ENCODE peak calls at places on chromosomes 6 and 20, in five cellular contexts. One of them, this sample, is unnamed.

GRCh38 chr6:91634791-91635190 is 1047.9 kb upstream of the MAP3K7 start:
- DNase-seq in NCI-H524: no peak
- DNase-seq in ELR: no peak
- DNase-seq in mesenteric fat pad: no peak
- DNase-seq in mammary epithelial cell: peak; percentile 11
- DNase-seq in this sample: no peak

GRCh38 chr6:36848658-36849441 is 9.6 kb upstream of the CPNE5 start:
- DNase-seq in NCI-H524: peak; percentile 55
- DNase-seq in ELR: no peak
- DNase-seq in mesenteric fat pad: no peak
- DNase-seq in mammary epithelial cell: peak; percentile 27
- DNase-seq in this sample: no peak

GRCh38 chr6:13404115-13404891 is 76.0 kb upstream of the TBC1D7 start:
- DNase-seq in NCI-H524: no peak
- DNase-seq in ELR: peak; percentile 67
- DNase-seq in mesenteric fat pad: peak; percentile 1
- DNase-seq in mammary epithelial cell: peak; percentile 33
- DNase-seq in this sample: peak; percentile 59

GRCh38 chr6:24864345-24864744 is 65.6 kb upstream of the ARMH2 start:
- DNase-seq in NCI-H524: peak; percentile 55
- DNase-seq in ELR: no peak
- DNase-seq in mesenteric fat pad: no peak
- DNase-seq in mammary epithelial cell: no peak
- DNase-seq in this sample: no peak

GRCh38 chr20:35008411-35009342 is 53.0 kb downstream of the MYH7B start:
- DNase-seq in NCI-H524: no peak
- DNase-seq in ELR: no peak
- DNase-seq in mesenteric fat pad: peak; percentile 77
- DNase-seq in mammary epithelial cell: no peak
- DNase-seq in this sample: peak; percentile 77

GRCh38 chr6:5749666-5750215 is 257.0 kb downstream of the NRN1 start:
- DNase-seq in NCI-H524: no peak
- DNase-seq in ELR: no peak
- DNase-seq in mesenteric fat pad: no peak
- DNase-seq in mammary epithelial cell: no peak
- DNase-seq in this sample: no peak

GRCh38 chr6:130215526-130215925 is 7.2 kb downstream of the SAMD3 start:
- DNase-seq in NCI-H524: no peak
- DNase-seq in ELR: no peak
- DNase-seq in mesenteric fat pad: no peak
- DNase-seq in mammary epithelial cell: no peak
- DNase-seq in this sample: no peak

GRCh38 chr6:107731422-107732319 is 92.4 kb downstream of the SCML4 start:
- DNase-seq in NCI-H524: no peak
- DNase-seq in ELR: no peak
- DNase-seq in mesenteric fat pad: no peak
- DNase-seq in mammary epithelial cell: no peak
- DNase-seq in this sample: no peak

GRCh38 chr20:62219992-62220665 is at the start of gene HRH3:
- DNase-seq in NCI-H524: no peak
- DNase-seq in ELR: peak; percentile 39
- DNase-seq in mesenteric fat pad: no peak
- DNase-seq in mammary epithelial cell: no peak
- DNase-seq in this sample: no peak

GRCh38 chr20:62243106-62243505 is 4.8 kb downstream of the OSBPL2 start:
- DNase-seq in NCI-H524: no peak
- DNase-seq in ELR: no peak
- DNase-seq in mesenteric fat pad: no peak
- DNase-seq in mammary epithelial cell: no peak
- DNase-seq in this sample: no peak

GRCh38 chr6:44268095-44268628 is 2.1 kb upstream of the TMEM151B start:
- DNase-seq in NCI-H524: peak; percentile 53
- DNase-seq in ELR: peak; percentile 58
- DNase-seq in mesenteric fat pad: no peak
- DNase-seq in mammary epithelial cell: peak; percentile 35
- DNase-seq in this sample: no peak

GRCh38 chr6:53818845-53819609 is 24.2 kb downstream of the LRRC1 start:
- DNase-seq in NCI-H524: no peak
- DNase-seq in ELR: no peak
- DNase-seq in mesenteric fat pad: no peak
- DNase-seq in mammary epithelial cell: peak; percentile 27
- DNase-seq in this sample: no peak

GRCh38 chr6:35209622-35210289 is 4.0 kb upstream of the SCUBE3 start:
- DNase-seq in NCI-H524: no peak
- DNase-seq in ELR: no peak
- DNase-seq in mesenteric fat pad: no peak
- DNase-seq in mammary epithelial cell: no peak
- DNase-seq in this sample: no peak

GRCh38 chr6:75643173-75643572 is 41.5 kb downstream of the SENP6 start:
- DNase-seq in NCI-H524: no peak
- DNase-seq in ELR: no peak
- DNase-seq in mesenteric fat pad: no peak
- DNase-seq in mammary epithelial cell: no peak
- DNase-seq in this sample: no peak

GRCh38 chr6:116010400-116011095 is 50.1 kb downstream of the FRK start:
- DNase-seq in NCI-H524: peak; percentile 67
- DNase-seq in ELR: peak; percentile 80
- DNase-seq in mesenteric fat pad: no peak
- DNase-seq in mammary epithelial cell: peak; percentile 58
- DNase-seq in this sample: peak; percentile 80

GRCh38 chr20:41174782-41175181 is 37.4 kb downstream of the PLCG1 start:
- DNase-seq in NCI-H524: no peak
- DNase-seq in ELR: no peak
- DNase-seq in mesenteric fat pad: peak; percentile 55
- DNase-seq in mammary epithelial cell: no peak
- DNase-seq in this sample: peak; percentile 74

GRCh38 chr6:170066679-170067078 is 224.2 kb downstream of the DLL1 start:
- DNase-seq in NCI-H524: no peak
- DNase-seq in ELR: no peak
- DNase-seq in mesenteric fat pad: no peak
- DNase-seq in mammary epithelial cell: no peak
- DNase-seq in this sample: peak; percentile 49

GRCh38 chr6:30097902-30098606 is 14.8 kb downstream of the TRIM31 start:
- DNase-seq in NCI-H524: no peak
- DNase-seq in ELR: no peak
- DNase-seq in mesenteric fat pad: no peak
- DNase-seq in mammary epithelial cell: no peak
- DNase-seq in this sample: no peak

GRCh38 chr6:1596088-1596852 is 13.4 kb upstream of the FOXC1 start:
- DNase-seq in NCI-H524: no peak
- DNase-seq in ELR: peak; percentile 54
- DNase-seq in mesenteric fat pad: peak; percentile 90
- DNase-seq in mammary epithelial cell: peak; percentile 43
- DNase-seq in this sample: peak; percentile 77

GRCh38 chr6:125203395-125203794 is 49.8 kb downstream of the TPD52L1 start:
- DNase-seq in NCI-H524: no peak
- DNase-seq in ELR: no peak
- DNase-seq in mesenteric fat pad: no peak
- DNase-seq in mammary epithelial cell: no peak
- DNase-seq in this sample: no peak